ENCODE peak calls at places on chromosome 11, in seven cellular contexts. D is T-cell; Y is Peyer's patch; K is naive thymus-derived CD8-positive, alpha-beta T cell; T is upper lobe of right lung; M is iris pigment epithelial cell; E is astrocyte of the cerebellum. O is an unnamed sample.

GRCh38 chr11:98307827-98308491 is 712.8 kb upstream of the CNTN5 start:
- DNase-seq in K (no peak), M (no peak), D (no peak), E (no peak), Y (no peak), T (no peak), O (no peak)

GRCh38 chr11:73001615-73002014 is 140.5 kb downstream of the FCHSD2 start:
- DNase-seq in M (no peak), Y (no peak), D (no peak), T (no peak), K (no peak), E (no peak), O (no peak)

GRCh38 chr11:126194121-126194543 is 17.3 kb downstream of the RPUSD4 start:
- DNase-seq in E (peak), D (peak), M (peak), K (peak), T (no peak), Y (no peak), O (no peak)

GRCh38 chr11:101860694-101861371 is 54.0 kb upstream of the CEP126 start:
- DNase-seq in T (peak), K (no peak), E (peak), Y (peak), D (no peak), M (peak), O (no peak)

GRCh38 chr11:12086271-12087074 is 23.9 kb upstream of the MICAL2 start:
- DNase-seq in T (peak), Y (no peak), K (no peak), E (peak), M (peak), D (no peak), O (no peak)

GRCh38 chr11:42631223-42631843 is 680.5 kb upstream of the API5 start:
- DNase-seq in K (no peak), T (no peak), E (no peak), M (peak), D (no peak), Y (no peak), O (no peak)

GRCh38 chr11:2185324-2186085 is 13.9 kb upstream of the TH start:
- DNase-seq in E (no peak), D (no peak), M (no peak), K (no peak), T (no peak), Y (no peak), O (no peak)

GRCh38 chr11:43316451-43316850 is 4.7 kb downstream of the API5 start:
- DNase-seq in Y (no peak), M (peak), D (no peak), K (no peak), E (peak), T (no peak), O (no peak)

GRCh38 chr11:102800774-102801173 is 2.8 kb upstream of the MMP1 start:
- DNase-seq in E (peak), D (no peak), Y (no peak), K (no peak), T (no peak), M (no peak), O (no peak)